ENCODE peak calls at places on chromosomes 7 and 10, in six cellular contexts. One of them, this sample, is unnamed.

GRCh38 chr10:55793024-55793423 is 568.0 kb downstream of the ZWINT start:
- DNase-seq in lower lobe of right lung: no peak
- DNase-seq in IMR-90: no peak
- DNase-seq in CD8-positive, alpha-beta memory T cell: no peak
- DNase-seq in stimulated activated CD4-positive, alpha-beta T cell treated with anti-CD3 and anti-CD28 coated beads, Interleukin-4, amount 100 ng/mL, for 1 hour: no peak
- DNase-seq in NAMALWA: no peak
- DNase-seq in this sample: no peak

GRCh38 chr10:93198401-93199175 is 124.9 kb downstream of the CYP26A1 start:
- DNase-seq in lower lobe of right lung: no peak
- DNase-seq in CD8-positive, alpha-beta memory T cell: no peak
- DNase-seq in IMR-90: peak
- DNase-seq in NAMALWA: no peak
- DNase-seq in stimulated activated CD4-positive, alpha-beta T cell treated with anti-CD3 and anti-CD28 coated beads, Interleukin-4, amount 100 ng/mL, for 1 hour: no peak
- DNase-seq in this sample: no peak

GRCh38 chr10:31460242-31460641 is 141.2 kb downstream of the ZEB1 start:
- DNase-seq in stimulated activated CD4-positive, alpha-beta T cell treated with anti-CD3 and anti-CD28 coated beads, Interleukin-4, amount 100 ng/mL, for 1 hour: no peak
- DNase-seq in IMR-90: no peak
- DNase-seq in NAMALWA: no peak
- DNase-seq in CD8-positive, alpha-beta memory T cell: no peak
- DNase-seq in lower lobe of right lung: no peak
- DNase-seq in this sample: no peak

GRCh38 chr10:4170633-4171314 is 385.8 kb upstream of the KLF6 start:
- DNase-seq in lower lobe of right lung: no peak
- DNase-seq in IMR-90: no peak
- DNase-seq in CD8-positive, alpha-beta memory T cell: no peak
- DNase-seq in NAMALWA: no peak
- DNase-seq in stimulated activated CD4-positive, alpha-beta T cell treated with anti-CD3 and anti-CD28 coated beads, Interleukin-4, amount 100 ng/mL, for 1 hour: no peak
- DNase-seq in this sample: no peak

GRCh38 chr10:60433684-60434083 is 44.0 kb upstream of the ANK3 start:
- DNase-seq in NAMALWA: no peak
- DNase-seq in lower lobe of right lung: no peak
- DNase-seq in stimulated activated CD4-positive, alpha-beta T cell treated with anti-CD3 and anti-CD28 coated beads, Interleukin-4, amount 100 ng/mL, for 1 hour: no peak
- DNase-seq in IMR-90: peak
- DNase-seq in CD8-positive, alpha-beta memory T cell: no peak
- DNase-seq in this sample: no peak

GRCh38 chr7:131525820-131526219 is 30.6 kb downstream of the PODXL start:
- DNase-seq in CD8-positive, alpha-beta memory T cell: no peak
- DNase-seq in lower lobe of right lung: no peak
- DNase-seq in stimulated activated CD4-positive, alpha-beta T cell treated with anti-CD3 and anti-CD28 coated beads, Interleukin-4, amount 100 ng/mL, for 1 hour: no peak
- DNase-seq in IMR-90: peak
- DNase-seq in NAMALWA: no peak
- DNase-seq in this sample: no peak

GRCh38 chr7:136339464-136339863 is 362.3 kb upstream of the MTPN start:
- DNase-seq in CD8-positive, alpha-beta memory T cell: no peak
- DNase-seq in NAMALWA: no peak
- DNase-seq in stimulated activated CD4-positive, alpha-beta T cell treated with anti-CD3 and anti-CD28 coated beads, Interleukin-4, amount 100 ng/mL, for 1 hour: no peak
- DNase-seq in lower lobe of right lung: no peak
- DNase-seq in IMR-90: no peak
- DNase-seq in this sample: no peak

GRCh38 chr7:1526271-1526754 is 4.2 kb upstream of the MAFK start:
- DNase-seq in IMR-90: no peak
- DNase-seq in lower lobe of right lung: no peak
- DNase-seq in NAMALWA: no peak
- DNase-seq in CD8-positive, alpha-beta memory T cell: no peak
- DNase-seq in stimulated activated CD4-positive, alpha-beta T cell treated with anti-CD3 and anti-CD28 coated beads, Interleukin-4, amount 100 ng/mL, for 1 hour: no peak
- DNase-seq in this sample: no peak

GRCh38 chr10:92290076-92290836 is 622 bp downstream of the CPEB3 start:
- DNase-seq in NAMALWA: peak
- DNase-seq in CD8-positive, alpha-beta memory T cell: peak
- DNase-seq in IMR-90: peak
- DNase-seq in lower lobe of right lung: no peak
- DNase-seq in stimulated activated CD4-positive, alpha-beta T cell treated with anti-CD3 and anti-CD28 coated beads, Interleukin-4, amount 100 ng/mL, for 1 hour: peak
- DNase-seq in this sample: no peak

GRCh38 chr10:104076743-104077160 is 8.9 kb downstream of the COL17A1 start:
- DNase-seq in IMR-90: peak
- DNase-seq in CD8-positive, alpha-beta memory T cell: no peak
- DNase-seq in NAMALWA: no peak
- DNase-seq in stimulated activated CD4-positive, alpha-beta T cell treated with anti-CD3 and anti-CD28 coated beads, Interleukin-4, amount 100 ng/mL, for 1 hour: no peak
- DNase-seq in lower lobe of right lung: peak
- DNase-seq in this sample: no peak

GRCh38 chr10:50506861-50507573 is 116.7 kb downstream of the SGMS1 start:
- DNase-seq in NAMALWA: no peak
- DNase-seq in IMR-90: no peak
- DNase-seq in stimulated activated CD4-positive, alpha-beta T cell treated with anti-CD3 and anti-CD28 coated beads, Interleukin-4, amount 100 ng/mL, for 1 hour: no peak
- DNase-seq in CD8-positive, alpha-beta memory T cell: no peak
- DNase-seq in lower lobe of right lung: no peak
- DNase-seq in this sample: no peak

GRCh38 chr7:92788559-92789183 is 47.7 kb downstream of the CDK6 start:
- DNase-seq in lower lobe of right lung: no peak
- DNase-seq in NAMALWA: no peak
- DNase-seq in CD8-positive, alpha-beta memory T cell: no peak
- DNase-seq in IMR-90: no peak
- DNase-seq in stimulated activated CD4-positive, alpha-beta T cell treated with anti-CD3 and anti-CD28 coated beads, Interleukin-4, amount 100 ng/mL, for 1 hour: no peak
- DNase-seq in this sample: no peak

GRCh38 chr7:69654849-69655707 is 56.8 kb downstream of the AUTS2 start:
- DNase-seq in lower lobe of right lung: no peak
- DNase-seq in IMR-90: no peak
- DNase-seq in NAMALWA: peak
- DNase-seq in stimulated activated CD4-positive, alpha-beta T cell treated with anti-CD3 and anti-CD28 coated beads, Interleukin-4, amount 100 ng/mL, for 1 hour: no peak
- DNase-seq in CD8-positive, alpha-beta memory T cell: no peak
- DNase-seq in this sample: no peak

GRCh38 chr7:73903321-73904218 is 42.6 kb downstream of the TMEM270 start:
- DNase-seq in lower lobe of right lung: peak
- DNase-seq in NAMALWA: no peak
- DNase-seq in stimulated activated CD4-positive, alpha-beta T cell treated with anti-CD3 and anti-CD28 coated beads, Interleukin-4, amount 100 ng/mL, for 1 hour: no peak
- DNase-seq in IMR-90: no peak
- DNase-seq in CD8-positive, alpha-beta memory T cell: no peak
- DNase-seq in this sample: peak

GRCh38 chr10:122939819-122940543 is 14.0 kb downstream of the C10orf88 start:
- DNase-seq in CD8-positive, alpha-beta memory T cell: no peak
- DNase-seq in IMR-90: peak
- DNase-seq in stimulated activated CD4-positive, alpha-beta T cell treated with anti-CD3 and anti-CD28 coated beads, Interleukin-4, amount 100 ng/mL, for 1 hour: no peak
- DNase-seq in lower lobe of right lung: no peak
- DNase-seq in NAMALWA: no peak
- DNase-seq in this sample: no peak

GRCh38 chr7:69250958-69251357 is 347.3 kb upstream of the AUTS2 start:
- DNase-seq in CD8-positive, alpha-beta memory T cell: no peak
- DNase-seq in stimulated activated CD4-positive, alpha-beta T cell treated with anti-CD3 and anti-CD28 coated beads, Interleukin-4, amount 100 ng/mL, for 1 hour: no peak
- DNase-seq in lower lobe of right lung: no peak
- DNase-seq in IMR-90: no peak
- DNase-seq in NAMALWA: no peak
- DNase-seq in this sample: no peak

GRCh38 chr7:32579776-32580175 is 84.5 kb downstream of the AVL9 start:
- DNase-seq in CD8-positive, alpha-beta memory T cell: no peak
- DNase-seq in stimulated activated CD4-positive, alpha-beta T cell treated with anti-CD3 and anti-CD28 coated beads, Interleukin-4, amount 100 ng/mL, for 1 hour: no peak
- DNase-seq in NAMALWA: no peak
- DNase-seq in lower lobe of right lung: no peak
- DNase-seq in IMR-90: no peak
- DNase-seq in this sample: no peak

GRCh38 chr7:29878081-29878688 is 71.9 kb downstream of the WIPF3 start:
- DNase-seq in stimulated activated CD4-positive, alpha-beta T cell treated with anti-CD3 and anti-CD28 coated beads, Interleukin-4, amount 100 ng/mL, for 1 hour: peak
- DNase-seq in CD8-positive, alpha-beta memory T cell: no peak
- DNase-seq in NAMALWA: peak
- DNase-seq in IMR-90: peak
- DNase-seq in lower lobe of right lung: no peak
- DNase-seq in this sample: no peak

GRCh38 chr10:2477154-2477553 is 590.2 kb upstream of the PFKP start:
- DNase-seq in stimulated activated CD4-positive, alpha-beta T cell treated with anti-CD3 and anti-CD28 coated beads, Interleukin-4, amount 100 ng/mL, for 1 hour: no peak
- DNase-seq in CD8-positive, alpha-beta memory T cell: no peak
- DNase-seq in lower lobe of right lung: no peak
- DNase-seq in NAMALWA: no peak
- DNase-seq in IMR-90: no peak
- DNase-seq in this sample: no peak

GRCh38 chr7:83449781-83450180 is 199.2 kb downstream of the SEMA3E start:
- DNase-seq in stimulated activated CD4-positive, alpha-beta T cell treated with anti-CD3 and anti-CD28 coated beads, Interleukin-4, amount 100 ng/mL, for 1 hour: no peak
- DNase-seq in lower lobe of right lung: no peak
- DNase-seq in CD8-positive, alpha-beta memory T cell: no peak
- DNase-seq in NAMALWA: no peak
- DNase-seq in IMR-90: no peak
- DNase-seq in this sample: no peak

GRCh38 chr10:70461397-70462348 is 16.9 kb upstream of the PALD1 start:
- DNase-seq in lower lobe of right lung: no peak
- DNase-seq in stimulated activated CD4-positive, alpha-beta T cell treated with anti-CD3 and anti-CD28 coated beads, Interleukin-4, amount 100 ng/mL, for 1 hour: peak
- DNase-seq in IMR-90: peak
- DNase-seq in CD8-positive, alpha-beta memory T cell: no peak
- DNase-seq in NAMALWA: peak
- DNase-seq in this sample: no peak

GRCh38 chr7:139523199-139523941 is at the start of gene CLEC2L:
- DNase-seq in lower lobe of right lung: no peak
- DNase-seq in stimulated activated CD4-positive, alpha-beta T cell treated with anti-CD3 and anti-CD28 coated beads, Interleukin-4, amount 100 ng/mL, for 1 hour: peak
- DNase-seq in NAMALWA: no peak
- DNase-seq in CD8-positive, alpha-beta memory T cell: no peak
- DNase-seq in IMR-90: no peak
- DNase-seq in this sample: no peak

GRCh38 chr7:144470052-144470451 is 66.6 kb upstream of the NOBOX start:
- DNase-seq in IMR-90: no peak
- DNase-seq in CD8-positive, alpha-beta memory T cell: no peak
- DNase-seq in stimulated activated CD4-positive, alpha-beta T cell treated with anti-CD3 and anti-CD28 coated beads, Interleukin-4, amount 100 ng/mL, for 1 hour: no peak
- DNase-seq in NAMALWA: no peak
- DNase-seq in lower lobe of right lung: no peak
- DNase-seq in this sample: no peak

GRCh38 chr10:121002586-121003205 is 151.5 kb downstream of the WDR11 start:
- DNase-seq in NAMALWA: no peak
- DNase-seq in lower lobe of right lung: no peak
- DNase-seq in CD8-positive, alpha-beta memory T cell: no peak
- DNase-seq in stimulated activated CD4-positive, alpha-beta T cell treated with anti-CD3 and anti-CD28 coated beads, Interleukin-4, amount 100 ng/mL, for 1 hour: no peak
- DNase-seq in IMR-90: no peak
- DNase-seq in this sample: no peak

GRCh38 chr7:71636329-71636728 is 504.4 kb downstream of the GALNT17 start:
- DNase-seq in CD8-positive, alpha-beta memory T cell: no peak
- DNase-seq in IMR-90: no peak
- DNase-seq in NAMALWA: no peak
- DNase-seq in lower lobe of right lung: no peak
- DNase-seq in stimulated activated CD4-positive, alpha-beta T cell treated with anti-CD3 and anti-CD28 coated beads, Interleukin-4, amount 100 ng/mL, for 1 hour: no peak
- DNase-seq in this sample: no peak

GRCh38 chr10:128530301-128530700 is 404.1 kb upstream of the MKI67 start:
- DNase-seq in IMR-90: no peak
- DNase-seq in stimulated activated CD4-positive, alpha-beta T cell treated with anti-CD3 and anti-CD28 coated beads, Interleukin-4, amount 100 ng/mL, for 1 hour: no peak
- DNase-seq in CD8-positive, alpha-beta memory T cell: no peak
- DNase-seq in NAMALWA: peak
- DNase-seq in lower lobe of right lung: no peak
- DNase-seq in this sample: no peak

GRCh38 chr10:17781856-17782255 is 27.3 kb upstream of the MRC1 start:
- DNase-seq in IMR-90: no peak
- DNase-seq in CD8-positive, alpha-beta memory T cell: no peak
- DNase-seq in stimulated activated CD4-positive, alpha-beta T cell treated with anti-CD3 and anti-CD28 coated beads, Interleukin-4, amount 100 ng/mL, for 1 hour: no peak
- DNase-seq in NAMALWA: no peak
- DNase-seq in lower lobe of right lung: no peak
- DNase-seq in this sample: no peak

GRCh38 chr10:46543379-46544014 is 13.0 kb downstream of the GPRIN2 start:
- DNase-seq in stimulated activated CD4-positive, alpha-beta T cell treated with anti-CD3 and anti-CD28 coated beads, Interleukin-4, amount 100 ng/mL, for 1 hour: no peak
- DNase-seq in lower lobe of right lung: peak
- DNase-seq in NAMALWA: no peak
- DNase-seq in IMR-90: no peak
- DNase-seq in CD8-positive, alpha-beta memory T cell: no peak
- DNase-seq in this sample: peak

GRCh38 chr7:27519801-27520200 is 142.9 kb downstream of the HIBADH start:
- DNase-seq in stimulated activated CD4-positive, alpha-beta T cell treated with anti-CD3 and anti-CD28 coated beads, Interleukin-4, amount 100 ng/mL, for 1 hour: no peak
- DNase-seq in NAMALWA: no peak
- DNase-seq in CD8-positive, alpha-beta memory T cell: no peak
- DNase-seq in lower lobe of right lung: no peak
- DNase-seq in IMR-90: no peak
- DNase-seq in this sample: no peak

GRCh38 chr10:28385748-28386507 is 83.1 kb upstream of the MPP7 start:
- DNase-seq in stimulated activated CD4-positive, alpha-beta T cell treated with anti-CD3 and anti-CD28 coated beads, Interleukin-4, amount 100 ng/mL, for 1 hour: no peak
- DNase-seq in IMR-90: no peak
- DNase-seq in CD8-positive, alpha-beta memory T cell: no peak
- DNase-seq in NAMALWA: no peak
- DNase-seq in lower lobe of right lung: no peak
- DNase-seq in this sample: no peak

This sample was measured in CD14-positive monocyte.